ENCODE peak calls at places on chromosomes 4 and X, in six cellular contexts. L is SK-N-SH, Y is K562, X is HepG2, Q is A549, G is H1. R is an unnamed sample.

GRCh38 chrX:71910526-71911022 is at the start of gene NHSL2:
- DNase-seq in Y (no peak), G (no peak), L (no peak), Q (no peak), X (no peak), R (no peak)

GRCh38 chr4:60857354-60857753 is 342.8 kb upstream of the ADGRL3 start:
- DNase-seq in Q (no peak), X (no peak), L (no peak), G (no peak), Y (no peak), R (no peak)

GRCh38 chrX:23317799-23318724 is 16.6 kb upstream of the PTCHD1 start:
- DNase-seq in L (peak), G (no peak), Y (peak), Q (peak), X (no peak), R (no peak)

GRCh38 chr4:104735174-104735573 is 240.5 kb upstream of the CXXC4 start:
- DNase-seq in L (no peak), X (no peak), Q (no peak), G (no peak), Y (no peak), R (no peak)

GRCh38 chrX:68920541-68920940 is 91.7 kb downstream of the EFNB1 start:
- DNase-seq in L (no peak), Q (no peak), Y (no peak), G (no peak), X (no peak), R (no peak)

GRCh38 chrX:21638311-21638710 is 19.8 kb downstream of the KLHL34 start:
- DNase-seq in L (no peak), Q (no peak), Y (no peak), G (no peak), X (no peak), R (no peak)

GRCh38 chr4:849478-850175 is 23.7 kb upstream of the CPLX1 start:
- DNase-seq in Y (no peak), Q (no peak), X (no peak), L (peak), G (no peak), R (no peak)

GRCh38 chrX:123432362-123433150 is 248.5 kb downstream of the GRIA3 start:
- DNase-seq in X (no peak), Q (no peak), L (no peak), Y (no peak), G (no peak), R (no peak)

GRCh38 chr4:8582436-8582835 is 2.2 kb downstream of the GPR78 start:
- DNase-seq in X (no peak), Y (no peak), Q (no peak), G (no peak), L (peak), R (no peak)

GRCh38 chrX:97401586-97402101 is 517.9 kb downstream of the RPA4 start:
- DNase-seq in L (no peak), Q (no peak), X (no peak), G (no peak), Y (no peak), R (no peak)

GRCh38 chr4:186570193-186570996 is 15.0 kb upstream of the MTNR1A start:
- DNase-seq in X (no peak), Y (no peak), Q (no peak), G (no peak), L (no peak), R (no peak)

GRCh38 chrX:143165778-143166177 is 140.1 kb downstream of the SPANXN4 start:
- DNase-seq in L (no peak), G (no peak), Y (no peak), X (no peak), Q (no peak), R (no peak)

GRCh38 chr4:76283900-76284299 is 22.6 kb upstream of the STBD1 start:
- DNase-seq in Y (no peak), L (no peak), X (no peak), G (no peak), Q (no peak), R (no peak)

GRCh38 chr4:113623274-113623894 is 138.2 kb downstream of the CAMK2D start:
- DNase-seq in Y (no peak), Q (no peak), X (no peak), G (no peak), L (no peak), R (no peak)
- TF ChIP-seq RAD21 in Y (no peak), Q (no peak), X (no peak), G (no peak), L (no peak), R (no peak)

DNA sequence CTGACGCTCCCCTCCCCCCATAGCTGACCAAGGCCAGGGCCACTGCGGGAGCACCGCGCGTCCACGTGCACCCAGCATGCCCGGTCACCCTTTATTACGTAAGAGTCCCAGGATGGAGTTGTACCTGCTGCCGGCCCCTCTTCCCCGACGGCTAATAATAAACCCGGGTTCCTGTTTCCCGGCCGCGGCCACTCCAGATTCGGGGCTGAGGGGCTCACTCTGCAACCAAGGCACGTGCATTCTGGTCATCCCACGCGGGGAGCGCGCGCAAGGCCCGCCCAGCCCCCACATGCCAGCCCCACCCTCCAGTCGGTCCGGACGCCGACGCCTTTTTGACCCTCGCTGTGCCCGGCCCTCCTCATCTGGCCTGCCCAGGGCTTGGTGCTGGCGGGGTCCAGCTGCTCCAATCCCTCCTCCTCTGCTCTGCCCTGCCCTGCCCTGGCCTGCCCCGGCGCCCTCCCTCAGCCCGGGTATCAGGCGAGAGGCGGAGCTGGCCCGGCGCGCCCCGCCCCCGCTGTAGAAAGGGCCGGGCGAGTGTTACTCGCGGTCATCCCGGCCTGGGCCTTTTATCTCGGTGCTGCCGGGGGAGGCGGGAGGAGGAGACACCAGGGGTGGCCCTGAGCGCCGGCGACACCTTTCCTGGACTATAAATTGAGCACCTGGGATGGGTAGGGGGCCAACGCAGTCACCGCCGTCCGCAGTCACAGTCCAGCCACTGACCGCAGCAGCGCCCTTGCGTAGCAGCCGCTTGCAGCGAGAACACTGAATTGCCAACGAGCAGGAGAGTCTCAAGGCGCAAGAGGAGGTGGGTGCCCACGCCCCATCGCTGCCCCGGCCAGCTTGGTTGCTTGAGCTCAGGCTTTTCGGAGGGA is 2.6 kb downstream of the MID1IP1 start:
- DNase-seq in L (peak), Y (peak), G (peak), Q (peak), X (peak), R (no peak)
- TF ChIP-seq EP300 in L (no peak), Y (peak), G (peak), Q (no peak), X (peak), R (no peak)

GRCh38 chr4:88820723-88821368 is 123.2 kb upstream of the NAP1L5 start:
- DNase-seq in Y (no peak), G (no peak), L (no peak), X (no peak), Q (no peak), R (no peak)

GRCh38 chr4:88822034-88822433 is 124.4 kb upstream of the NAP1L5 start:
- DNase-seq in X (no peak), Y (no peak), L (no peak), Q (no peak), G (no peak), R (no peak)

GRCh38 chr4:88827442-88827841 is 129.8 kb upstream of the NAP1L5 start:
- DNase-seq in Q (no peak), G (no peak), L (no peak), Y (no peak), X (no peak), R (no peak)

GRCh38 chr4:88818650-88819470 is 121.2 kb upstream of the NAP1L5 start:
- DNase-seq in Y (peak), X (peak), Q (peak), L (peak), G (no peak), R (peak)

DNA sequence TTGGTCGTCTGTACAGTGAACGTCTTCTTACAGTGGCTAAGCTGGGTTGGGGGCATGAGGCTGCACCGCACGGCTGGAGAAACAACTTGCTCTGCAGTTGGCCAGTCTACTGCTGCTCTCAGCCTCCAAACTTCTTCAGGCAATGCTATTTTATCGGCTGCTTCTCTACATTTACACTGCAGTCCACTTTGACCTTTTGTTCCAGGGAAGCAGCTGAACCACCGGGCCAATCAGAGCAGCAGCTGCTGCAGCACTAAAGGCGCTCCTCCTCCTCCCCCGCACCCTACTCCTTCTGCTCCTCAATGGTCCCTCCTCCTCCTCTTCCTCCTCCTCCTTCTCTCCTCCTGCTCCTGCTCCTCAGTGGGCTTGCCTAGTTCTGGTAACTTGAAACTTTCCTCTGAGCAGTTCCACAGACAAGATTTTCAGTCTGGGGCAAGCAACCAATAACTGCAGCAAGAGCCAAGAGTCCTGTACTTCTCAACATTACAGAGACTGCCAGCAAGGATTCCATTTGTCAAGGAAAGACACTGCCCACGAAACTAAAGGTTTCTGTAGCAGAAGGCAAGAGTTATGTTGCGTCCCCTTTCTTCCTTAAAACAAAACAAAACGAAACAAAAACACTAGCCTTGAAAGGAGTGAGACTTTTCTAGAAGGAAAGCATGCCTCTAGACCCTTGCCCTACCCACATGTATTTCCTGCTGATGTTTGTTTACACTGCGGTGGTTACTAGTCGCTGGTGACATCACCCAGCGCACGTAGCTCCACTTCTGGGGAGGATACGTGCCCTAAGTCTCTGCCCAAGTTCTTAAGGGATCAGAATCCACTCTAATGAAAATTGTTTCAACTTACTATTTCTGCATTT is 125.7 kb upstream of the NAP1L5 start:
- DNase-seq in G (peak), X (peak), Q (peak), Y (peak), L (peak), R (peak)
- TF ChIP-seq RAD21 in G (no peak), X (no peak), Q (no peak), Y (no peak), L (no peak), R (no peak)

DNA sequence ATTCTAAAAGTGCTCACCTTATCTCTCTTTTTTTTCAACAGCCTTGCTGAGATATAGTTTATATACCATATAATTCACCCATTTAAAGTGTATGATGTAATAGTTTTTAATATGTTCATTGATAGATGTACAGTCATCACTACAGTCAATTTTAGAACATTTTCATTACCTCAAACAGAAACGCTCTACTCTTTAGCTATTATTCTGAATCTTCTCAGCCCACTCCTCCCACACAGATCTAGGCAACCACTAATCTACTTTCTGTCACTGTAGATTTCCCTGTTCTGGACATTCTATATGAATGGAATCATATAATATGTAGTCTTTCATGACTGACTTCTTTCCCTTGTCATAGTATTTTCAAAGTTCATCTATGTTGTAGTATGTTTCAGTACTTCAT is 22.6 kb downstream of the MND1 start:
- DNase-seq in Y (no peak), X (no peak), G (no peak), Q (no peak), L (no peak), R (no peak)
- TF ChIP-seq EP300 in Y (no peak), X (no peak), G (no peak), Q (no peak), L (no peak), R (no peak)

GRCh38 chr4:158169516-158169915 is 3.3 kb downstream of the GASK1B start:
- DNase-seq in Y (no peak), Q (no peak), G (no peak), L (no peak), X (no peak), R (no peak)

GRCh38 chr4:158168606-158169005 is 4.2 kb downstream of the GASK1B start:
- DNase-seq in L (no peak), Q (no peak), G (no peak), Y (no peak), X (peak), R (no peak)

GRCh38 chr4:158171456-158171790 is 1.4 kb downstream of the GASK1B start:
- DNase-seq in G (no peak), Y (no peak), Q (no peak), X (no peak), L (no peak), R (no peak)

GRCh38 chr4:158170691-158171455 is 2.0 kb downstream of the GASK1B start:
- DNase-seq in Y (peak), X (peak), Q (no peak), G (no peak), L (no peak), R (no peak)

DNA sequence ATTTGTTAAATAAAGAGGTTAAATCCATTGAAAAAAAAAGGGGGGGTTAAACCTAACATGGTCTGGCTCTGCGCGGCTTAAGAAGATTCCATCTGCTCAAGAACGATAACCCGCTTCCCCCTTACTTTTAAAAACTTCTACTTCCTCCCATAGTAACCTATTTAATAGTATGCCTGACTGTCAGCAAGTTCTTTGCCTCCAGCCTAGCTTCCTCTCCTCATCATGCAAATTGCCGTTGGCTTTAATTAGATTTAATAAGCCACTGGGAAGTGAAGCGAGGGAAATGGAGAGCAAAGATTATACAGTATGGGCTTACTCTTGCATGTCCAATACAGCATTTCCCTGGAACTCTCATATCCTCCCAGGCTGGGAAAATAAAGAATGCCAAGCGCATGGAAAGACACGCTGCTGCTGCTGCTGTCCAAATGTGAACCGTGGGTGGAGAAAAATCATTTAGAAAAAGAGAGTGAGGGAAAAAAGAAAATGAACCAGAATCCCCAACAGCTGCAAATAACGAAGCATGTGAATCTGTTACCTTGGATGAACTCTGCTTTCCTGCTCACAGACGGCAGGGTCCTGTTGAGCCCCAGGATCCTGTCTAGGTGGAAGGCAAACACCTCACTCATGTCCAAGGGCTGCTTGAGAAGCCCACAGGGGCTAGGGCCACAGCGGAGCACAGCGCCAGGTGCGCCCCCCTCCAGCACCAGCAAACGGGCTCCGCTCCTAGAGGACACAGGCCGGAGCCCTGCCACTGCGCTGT is 2.7 kb downstream of the GASK1B start:
- DNase-seq in L (no peak), Y (no peak), G (no peak), X (peak), Q (no peak), R (no peak)
- TF ChIP-seq RAD21 in L (no peak), Y (no peak), G (no peak), X (no peak), Q (no peak), R (no peak)

DNA sequence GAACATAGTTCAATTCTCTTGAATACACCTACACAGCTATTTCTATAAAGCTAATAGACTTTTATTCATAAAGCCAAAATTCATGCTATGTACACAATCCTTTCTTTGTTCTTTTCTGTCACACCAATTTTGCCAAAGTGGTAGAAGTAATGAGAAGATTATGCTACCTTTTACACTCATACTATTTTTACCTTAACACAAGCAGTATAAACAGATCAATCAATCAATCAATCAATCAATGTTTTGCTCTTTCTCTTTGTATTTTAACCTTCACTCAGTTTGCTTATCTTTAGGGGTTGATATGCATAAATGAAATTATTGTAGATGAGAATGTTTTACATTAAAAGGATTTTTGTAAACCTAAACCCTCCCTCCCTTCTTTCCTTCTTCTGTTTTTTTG is 878.6 kb downstream of the RAPGEF2 start:
- DNase-seq in X (no peak), Q (no peak), G (no peak), Y (no peak), L (no peak), R (no peak)
- TF ChIP-seq EP300 in X (no peak), Q (no peak), G (no peak), Y (no peak), L (no peak), R (no peak)

GRCh38 chr4:102575369-102576129 is 74.4 kb downstream of the NFKB1 start:
- DNase-seq in G (no peak), X (peak), Y (no peak), L (no peak), Q (no peak), R (no peak)
- TF ChIP-seq RAD21 in G (no peak), X (no peak), Y (no peak), L (no peak), Q (no peak), R (no peak)

GRCh38 chr4:183873389-183874185 is 31.5 kb upstream of the STOX2 start:
- DNase-seq in Y (no peak), L (no peak), G (no peak), Q (no peak), X (no peak), R (no peak)

GRCh38 chr4:183872531-183872930 is 32.6 kb upstream of the STOX2 start:
- DNase-seq in X (no peak), Q (no peak), L (peak), G (no peak), Y (no peak), R (no peak)

GRCh38 chr4:183875251-183875825 is 29.8 kb upstream of the STOX2 start:
- DNase-seq in X (no peak), Q (no peak), G (no peak), L (no peak), Y (no peak), R (no peak)

GRCh38 chr4:183878571-183878970 is 26.5 kb upstream of the STOX2 start:
- DNase-seq in Q (no peak), Y (no peak), X (no peak), L (no peak), G (no peak), R (no peak)

DNA sequence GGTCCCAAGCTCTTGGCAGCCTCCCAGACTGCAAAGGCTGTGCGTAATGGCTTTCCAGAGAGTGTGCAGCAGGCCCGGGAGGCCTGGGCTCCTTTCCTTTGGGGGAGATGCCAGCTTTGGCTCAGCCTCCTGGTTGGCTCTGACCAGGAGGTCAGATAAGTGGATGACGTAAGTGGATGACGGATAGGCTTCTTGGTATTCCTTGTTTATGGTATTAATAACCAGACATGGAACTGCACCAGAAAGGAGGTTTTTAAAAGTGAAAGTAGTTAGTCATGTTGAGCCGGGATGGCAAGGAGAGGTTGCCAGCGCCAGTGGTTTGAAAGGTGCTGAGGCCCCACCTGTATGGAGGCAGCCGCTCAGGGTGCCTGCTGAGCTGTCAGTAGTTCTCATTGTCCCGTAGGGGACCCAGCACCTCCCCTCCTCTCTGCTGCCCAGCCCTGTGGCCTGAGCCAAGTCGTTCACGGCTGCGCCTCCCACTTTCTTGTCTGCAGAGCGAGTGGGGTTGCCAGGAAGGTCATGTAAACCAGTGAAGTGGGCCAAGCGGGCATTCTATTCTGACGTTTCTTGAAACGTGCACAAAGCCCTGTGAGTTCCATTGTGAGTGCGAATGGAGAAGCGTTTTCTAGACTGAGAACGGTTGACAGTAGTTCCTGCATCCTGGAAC is 28.7 kb upstream of the STOX2 start:
- DNase-seq in G (no peak), L (peak), Q (no peak), X (no peak), Y (no peak), R (no peak)
- TF ChIP-seq EP300 in G (no peak), L (no peak), Q (no peak), X (no peak), Y (no peak), R (no peak)

GRCh38 chr4:109155682-109156243 is 146.7 kb downstream of the COL25A1 start:
- DNase-seq in X (no peak), G (no peak), Q (no peak), Y (peak), L (no peak), R (no peak)
- TF ChIP-seq RAD21 in X (no peak), G (no peak), Q (no peak), Y (no peak), L (no peak), R (no peak)